ENCODE peak calls at places on chromosomes 3 and 15, in eight cellular contexts. One of them, this sample, is unnamed.

GRCh38 chr15:66936115-66936863 is 129.1 kb upstream of the SMAD3 start:
- DNase-seq in heart left ventricle: peak; percentile 57
- DNase-seq in mesothelial cell of epicardium: no peak
- DNase-seq in ACHN: no peak
- DNase-seq in T-cell: no peak
- DNase-seq in natural killer cell: no peak
- DNase-seq in mesenteric fat pad: peak; percentile 86
- DNase-seq in HFFc6: no peak
- DNase-seq in this sample: no peak

GRCh38 chr3:61561374-61562041 is at the start of gene PTPRG:
- DNase-seq in natural killer cell: no peak
- DNase-seq in mesenteric fat pad: peak; percentile 93
- DNase-seq in mesothelial cell of epicardium: peak; percentile 75
- DNase-seq in HFFc6: peak; percentile 89
- DNase-seq in T-cell: no peak
- DNase-seq in ACHN: peak; percentile 91
- DNase-seq in heart left ventricle: peak; percentile 92
- DNase-seq in this sample: peak; percentile 63

GRCh38 chr3:40766396-40766795 is 241.6 kb downstream of the ZNF621 start:
- DNase-seq in HFFc6: no peak
- DNase-seq in mesothelial cell of epicardium: no peak
- DNase-seq in natural killer cell: no peak
- DNase-seq in T-cell: no peak
- DNase-seq in mesenteric fat pad: no peak
- DNase-seq in heart left ventricle: no peak
- DNase-seq in ACHN: no peak
- DNase-seq in this sample: no peak

GRCh38 chr3:197801801-197802504 is 10.9 kb downstream of the LRCH3 start:
- DNase-seq in ACHN: peak; percentile 21
- DNase-seq in natural killer cell: no peak
- DNase-seq in mesenteric fat pad: no peak
- DNase-seq in HFFc6: peak; percentile 69
- DNase-seq in mesothelial cell of epicardium: no peak
- DNase-seq in T-cell: no peak
- DNase-seq in heart left ventricle: no peak
- DNase-seq in this sample: no peak

GRCh38 chr15:40906947-40907802 is 12.9 kb downstream of the VPS18 start:
- DNase-seq in ACHN: no peak
- DNase-seq in mesothelial cell of epicardium: no peak
- DNase-seq in heart left ventricle: peak; percentile 81
- DNase-seq in natural killer cell: no peak
- DNase-seq in mesenteric fat pad: no peak
- DNase-seq in T-cell: peak; percentile 58
- DNase-seq in HFFc6: no peak
- DNase-seq in this sample: no peak

GRCh38 chr15:53498996-53499395 is 260.5 kb downstream of the WDR72 start:
- DNase-seq in ACHN: no peak
- DNase-seq in mesenteric fat pad: no peak
- DNase-seq in heart left ventricle: no peak
- DNase-seq in T-cell: no peak
- DNase-seq in mesothelial cell of epicardium: no peak
- DNase-seq in natural killer cell: no peak
- DNase-seq in HFFc6: no peak
- DNase-seq in this sample: no peak

GRCh38 chr15:71400347-71400746 is 285.1 kb downstream of the THSD4 start:
- DNase-seq in ACHN: no peak
- DNase-seq in T-cell: no peak
- DNase-seq in HFFc6: no peak
- DNase-seq in natural killer cell: no peak
- DNase-seq in mesenteric fat pad: no peak
- DNase-seq in heart left ventricle: no peak
- DNase-seq in mesothelial cell of epicardium: no peak
- DNase-seq in this sample: no peak

GRCh38 chr3:37111199-37111598 is 63.2 kb downstream of the LRRFIP2 start:
- DNase-seq in mesenteric fat pad: no peak
- DNase-seq in natural killer cell: no peak
- DNase-seq in HFFc6: no peak
- DNase-seq in heart left ventricle: no peak
- DNase-seq in T-cell: no peak
- DNase-seq in mesothelial cell of epicardium: no peak
- DNase-seq in ACHN: no peak
- DNase-seq in this sample: no peak

GRCh38 chr3:141203866-141204265 is 27.8 kb upstream of the PXYLP1 start:
- DNase-seq in natural killer cell: no peak
- DNase-seq in mesenteric fat pad: no peak
- DNase-seq in T-cell: no peak
- DNase-seq in heart left ventricle: no peak
- DNase-seq in ACHN: no peak
- DNase-seq in HFFc6: no peak
- DNase-seq in mesothelial cell of epicardium: no peak
- DNase-seq in this sample: no peak

GRCh38 chr3:192296845-192297244 is 430.5 kb downstream of the FGF12 start:
- DNase-seq in mesenteric fat pad: no peak
- DNase-seq in T-cell: no peak
- DNase-seq in ACHN: no peak
- DNase-seq in heart left ventricle: no peak
- DNase-seq in mesothelial cell of epicardium: no peak
- DNase-seq in natural killer cell: no peak
- DNase-seq in HFFc6: no peak
- DNase-seq in this sample: no peak

GRCh38 chr3:157464283-157464682 is 27.6 kb downstream of the PTX3 start:
- DNase-seq in natural killer cell: no peak
- DNase-seq in heart left ventricle: no peak
- DNase-seq in ACHN: no peak
- DNase-seq in HFFc6: peak; percentile 57
- DNase-seq in mesenteric fat pad: no peak
- DNase-seq in T-cell: no peak
- DNase-seq in mesothelial cell of epicardium: no peak
- DNase-seq in this sample: no peak